ENCODE peak calls at places on chromosomes 13 and 19, in eight cellular contexts. One of them, this sample, is unnamed.
A peak's percentile ranks its signal among the peaks of the same experiment; 100 is the strongest.

GRCh38 chr19:45901432-45901903 is 945 bp downstream of the MYPOP start:
- DNase-seq in lower lobe of right lung: peak; percentile 80
- DNase-seq in left ventricle myocardium inferior: peak; percentile 53
- DNase-seq in esophagus squamous epithelium: no peak
- DNase-seq in foreskin fibroblast: peak; percentile 72
- DNase-seq in AG04449: no peak
- DNase-seq in GM06990: no peak
- DNase-seq in fibroblast of lung: peak; percentile 50
- DNase-seq in this sample: peak; percentile 53

GRCh38 chr13:84200971-84201370 is 318.7 kb upstream of the SLITRK1 start:
- DNase-seq in lower lobe of right lung: no peak
- DNase-seq in left ventricle myocardium inferior: no peak
- DNase-seq in esophagus squamous epithelium: no peak
- DNase-seq in foreskin fibroblast: no peak
- DNase-seq in AG04449: no peak
- DNase-seq in GM06990: no peak
- DNase-seq in fibroblast of lung: no peak
- DNase-seq in this sample: no peak

GRCh38 chr19:34365463-34366401 is 736 bp downstream of the GPI start:
- DNase-seq in lower lobe of right lung: peak; percentile 55
- DNase-seq in left ventricle myocardium inferior: peak; percentile 57
- DNase-seq in esophagus squamous epithelium: no peak
- DNase-seq in foreskin fibroblast: peak; percentile 66
- DNase-seq in AG04449: no peak
- DNase-seq in GM06990: peak; percentile 28
- DNase-seq in fibroblast of lung: peak; percentile 41
- DNase-seq in this sample: peak; percentile 48

GRCh38 chr19:16608290-16608704 is 19.7 kb downstream of the MED26 start:
- DNase-seq in lower lobe of right lung: no peak
- DNase-seq in left ventricle myocardium inferior: no peak
- DNase-seq in esophagus squamous epithelium: no peak
- DNase-seq in foreskin fibroblast: peak; percentile 91
- DNase-seq in AG04449: peak; percentile 57
- DNase-seq in GM06990: no peak
- DNase-seq in fibroblast of lung: peak; percentile 78
- DNase-seq in this sample: no peak

GRCh38 chr19:18205180-18205915 is 1.5 kb upstream of the RAB3A start:
- DNase-seq in lower lobe of right lung: peak; percentile 82
- DNase-seq in left ventricle myocardium inferior: peak; percentile 86
- DNase-seq in esophagus squamous epithelium: no peak
- DNase-seq in foreskin fibroblast: peak; percentile 84
- DNase-seq in AG04449: no peak
- DNase-seq in GM06990: peak; percentile 61
- DNase-seq in fibroblast of lung: peak; percentile 74
- DNase-seq in this sample: peak; percentile 69

GRCh38 chr19:16470911-16471811 is 609 bp downstream of the EPS15L1 start:
- DNase-seq in lower lobe of right lung: peak; percentile 53
- DNase-seq in left ventricle myocardium inferior: no peak
- DNase-seq in esophagus squamous epithelium: no peak
- DNase-seq in foreskin fibroblast: peak; percentile 69
- DNase-seq in AG04449: no peak
- DNase-seq in GM06990: peak; percentile 39
- DNase-seq in fibroblast of lung: peak; percentile 50
- DNase-seq in this sample: peak; percentile 28

GRCh38 chr19:18292810-18293641 is 11.6 kb upstream of the JUND start:
- DNase-seq in lower lobe of right lung: peak; percentile 89
- DNase-seq in left ventricle myocardium inferior: peak; percentile 91
- DNase-seq in esophagus squamous epithelium: no peak
- DNase-seq in foreskin fibroblast: peak; percentile 89
- DNase-seq in AG04449: no peak
- DNase-seq in GM06990: peak; percentile 76
- DNase-seq in fibroblast of lung: peak; percentile 84
- DNase-seq in this sample: peak; percentile 75

GRCh38 chr19:29884466-29884865 is 57.6 kb upstream of the URI1 start:
- DNase-seq in lower lobe of right lung: no peak
- DNase-seq in left ventricle myocardium inferior: no peak
- DNase-seq in esophagus squamous epithelium: no peak
- DNase-seq in foreskin fibroblast: no peak
- DNase-seq in AG04449: no peak
- DNase-seq in GM06990: no peak
- DNase-seq in fibroblast of lung: no peak
- DNase-seq in this sample: no peak

GRCh38 chr19:55255618-55256423 is 3.0 kb downstream of the PPP6R1 start:
- DNase-seq in lower lobe of right lung: no peak
- DNase-seq in left ventricle myocardium inferior: no peak
- DNase-seq in esophagus squamous epithelium: no peak
- DNase-seq in foreskin fibroblast: peak; percentile 48
- DNase-seq in AG04449: no peak
- DNase-seq in GM06990: peak; percentile 80
- DNase-seq in fibroblast of lung: peak; percentile 39
- DNase-seq in this sample: no peak

GRCh38 chr19:46493236-46494114 is 2.2 kb downstream of the PNMA8B start:
- DNase-seq in lower lobe of right lung: peak; percentile 55
- DNase-seq in left ventricle myocardium inferior: peak; percentile 54
- DNase-seq in esophagus squamous epithelium: no peak
- DNase-seq in foreskin fibroblast: no peak
- DNase-seq in AG04449: no peak
- DNase-seq in GM06990: no peak
- DNase-seq in fibroblast of lung: no peak
- DNase-seq in this sample: peak; percentile 25

GRCh38 chr13:62158520-62158919 is 742.9 kb upstream of the PCDH20 start:
- DNase-seq in lower lobe of right lung: no peak
- DNase-seq in left ventricle myocardium inferior: no peak
- DNase-seq in esophagus squamous epithelium: no peak
- DNase-seq in foreskin fibroblast: no peak
- DNase-seq in AG04449: no peak
- DNase-seq in GM06990: no peak
- DNase-seq in fibroblast of lung: no peak
- DNase-seq in this sample: no peak

GRCh38 chr19:3084943-3085342 is 9.2 kb upstream of the GNA11 start:
- DNase-seq in lower lobe of right lung: no peak
- DNase-seq in left ventricle myocardium inferior: no peak
- DNase-seq in esophagus squamous epithelium: no peak
- DNase-seq in foreskin fibroblast: no peak
- DNase-seq in AG04449: no peak
- DNase-seq in GM06990: no peak
- DNase-seq in fibroblast of lung: no peak
- DNase-seq in this sample: no peak

GRCh38 chr19:38284422-38284821 is 19.6 kb upstream of the C19orf33 start:
- DNase-seq in lower lobe of right lung: no peak
- DNase-seq in left ventricle myocardium inferior: no peak
- DNase-seq in esophagus squamous epithelium: no peak
- DNase-seq in foreskin fibroblast: no peak
- DNase-seq in AG04449: no peak
- DNase-seq in GM06990: no peak
- DNase-seq in fibroblast of lung: no peak
- DNase-seq in this sample: no peak

GRCh38 chr13:100633461-100633860 is 41.1 kb downstream of the TMTC4 start:
- DNase-seq in lower lobe of right lung: no peak
- DNase-seq in left ventricle myocardium inferior: no peak
- DNase-seq in esophagus squamous epithelium: no peak
- DNase-seq in foreskin fibroblast: peak; percentile 83
- DNase-seq in AG04449: peak; percentile 79
- DNase-seq in GM06990: no peak
- DNase-seq in fibroblast of lung: peak; percentile 99
- DNase-seq in this sample: no peak

DNA sequence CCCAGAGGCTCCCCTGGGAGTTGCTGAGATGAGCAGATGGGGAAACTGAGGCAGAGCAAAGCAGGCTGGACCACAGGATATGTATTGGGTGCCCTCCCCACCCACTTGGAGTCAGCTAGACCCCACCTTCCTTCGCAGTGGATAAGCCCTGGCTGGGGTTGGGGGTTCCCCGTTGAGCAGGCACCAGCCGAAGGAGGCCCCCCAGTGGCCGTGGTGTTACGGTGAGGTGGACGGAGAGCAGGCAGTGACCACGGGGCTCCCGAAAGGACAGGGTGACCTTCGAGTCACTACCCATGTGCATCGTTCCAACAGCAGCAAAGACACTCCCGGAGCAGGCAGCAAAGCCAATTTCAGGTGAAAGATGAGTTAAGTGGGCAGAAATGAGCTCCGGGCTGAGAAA is 62.4 kb upstream of the ADGRE5 start:
- DNase-seq in lower lobe of right lung: peak; percentile 50
- DNase-seq in left ventricle myocardium inferior: no peak
- DNase-seq in esophagus squamous epithelium: no peak
- DNase-seq in foreskin fibroblast: no peak
- DNase-seq in AG04449: no peak
- DNase-seq in GM06990: no peak
- DNase-seq in fibroblast of lung: no peak
- DNase-seq in this sample: no peak
- TF ChIP-seq CTCF in lower lobe of right lung: no peak
- TF ChIP-seq CTCF in left ventricle myocardium inferior: peak; percentile 23
- TF ChIP-seq CTCF in esophagus squamous epithelium: no peak
- TF ChIP-seq CTCF in foreskin fibroblast: peak; percentile 16
- TF ChIP-seq CTCF in AG04449: peak; percentile 15
- TF ChIP-seq CTCF in GM06990: peak; percentile 58
- TF ChIP-seq CTCF in fibroblast of lung: peak; percentile 11
- TF ChIP-seq CTCF in this sample: no peak

DNA sequence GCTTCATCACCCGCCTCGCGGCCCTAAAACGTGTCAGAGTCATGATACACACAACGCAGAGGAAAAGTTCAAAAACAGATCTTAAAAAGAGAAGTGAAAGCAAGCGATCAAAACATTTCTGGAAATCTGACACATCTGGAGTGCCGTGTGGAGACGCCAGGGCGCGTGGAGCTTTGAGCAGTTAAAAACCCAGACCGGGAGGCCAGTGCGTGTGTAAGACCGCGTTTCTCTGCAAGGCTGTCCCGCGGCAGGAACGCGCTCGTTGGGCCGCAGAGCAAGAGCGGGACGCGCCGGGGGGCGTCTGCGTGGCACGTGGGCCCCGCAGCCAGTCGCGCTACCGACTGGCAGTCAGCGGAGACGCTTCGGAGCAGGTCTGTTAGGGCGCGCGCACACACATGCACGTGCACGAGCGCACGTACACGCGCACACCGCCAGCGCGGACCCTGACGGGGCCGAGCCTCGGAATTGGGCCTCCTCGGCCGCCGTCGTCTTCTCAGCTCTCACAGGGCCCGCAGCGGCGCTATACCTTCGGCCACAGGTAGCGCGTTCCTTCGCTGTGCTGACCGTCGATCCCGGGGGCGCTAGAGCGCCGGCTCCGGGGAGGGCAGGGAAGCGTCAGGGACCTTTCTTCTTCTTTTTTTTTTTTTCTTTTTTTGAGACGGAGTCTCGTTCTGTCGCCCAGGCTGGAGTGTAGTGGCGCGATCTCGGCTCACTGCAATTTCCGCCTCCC is 35.8 kb downstream of the RNF6 start:
- DNase-seq in lower lobe of right lung: peak; percentile 94
- DNase-seq in left ventricle myocardium inferior: peak; percentile 88
- DNase-seq in esophagus squamous epithelium: peak; percentile 59
- DNase-seq in foreskin fibroblast: peak; percentile 98
- DNase-seq in AG04449: peak; percentile 49
- DNase-seq in GM06990: peak; percentile 97
- DNase-seq in fibroblast of lung: peak; percentile 94
- DNase-seq in this sample: peak; percentile 77
- TF ChIP-seq CTCF in lower lobe of right lung: peak; percentile 42
- TF ChIP-seq CTCF in left ventricle myocardium inferior: peak; percentile 43
- TF ChIP-seq CTCF in esophagus squamous epithelium: peak; percentile 41
- TF ChIP-seq CTCF in foreskin fibroblast: peak; percentile 12
- TF ChIP-seq CTCF in AG04449: peak; percentile 49
- TF ChIP-seq CTCF in GM06990: peak; percentile 75
- TF ChIP-seq CTCF in fibroblast of lung: no peak
- TF ChIP-seq CTCF in this sample: peak; percentile 63

GRCh38 chr19:4238831-4239230 is 8.0 kb upstream of the YJU2 start:
- DNase-seq in lower lobe of right lung: no peak
- DNase-seq in left ventricle myocardium inferior: no peak
- DNase-seq in esophagus squamous epithelium: no peak
- DNase-seq in foreskin fibroblast: no peak
- DNase-seq in AG04449: no peak
- DNase-seq in GM06990: no peak
- DNase-seq in fibroblast of lung: no peak
- DNase-seq in this sample: no peak
- TF ChIP-seq CTCF in lower lobe of right lung: no peak
- TF ChIP-seq CTCF in left ventricle myocardium inferior: no peak
- TF ChIP-seq CTCF in esophagus squamous epithelium: no peak
- TF ChIP-seq CTCF in foreskin fibroblast: no peak
- TF ChIP-seq CTCF in AG04449: no peak
- TF ChIP-seq CTCF in GM06990: no peak
- TF ChIP-seq CTCF in fibroblast of lung: no peak
- TF ChIP-seq CTCF in this sample: no peak

GRCh38 chr19:1514295-1514661 is 1.5 kb upstream of the ADAMTSL5 start:
- DNase-seq in lower lobe of right lung: no peak
- DNase-seq in left ventricle myocardium inferior: no peak
- DNase-seq in esophagus squamous epithelium: no peak
- DNase-seq in foreskin fibroblast: no peak
- DNase-seq in AG04449: no peak
- DNase-seq in GM06990: no peak
- DNase-seq in fibroblast of lung: no peak
- DNase-seq in this sample: no peak

GRCh38 chr19:1514986-1515721 is 2.3 kb upstream of the ADAMTSL5 start:
- DNase-seq in lower lobe of right lung: no peak
- DNase-seq in left ventricle myocardium inferior: no peak
- DNase-seq in esophagus squamous epithelium: no peak
- DNase-seq in foreskin fibroblast: no peak
- DNase-seq in AG04449: no peak
- DNase-seq in GM06990: no peak
- DNase-seq in fibroblast of lung: no peak
- DNase-seq in this sample: no peak

GRCh38 chr19:1511989-1512338 is 855 bp downstream of the ADAMTSL5 start:
- DNase-seq in lower lobe of right lung: no peak
- DNase-seq in left ventricle myocardium inferior: no peak
- DNase-seq in esophagus squamous epithelium: no peak
- DNase-seq in foreskin fibroblast: no peak
- DNase-seq in AG04449: no peak
- DNase-seq in GM06990: no peak
- DNase-seq in fibroblast of lung: no peak
- DNase-seq in this sample: no peak

GRCh38 chr19:1512671-1513491 is at the start of gene ADAMTSL5:
- DNase-seq in lower lobe of right lung: no peak
- DNase-seq in left ventricle myocardium inferior: peak; percentile 69
- DNase-seq in esophagus squamous epithelium: no peak
- DNase-seq in foreskin fibroblast: peak; percentile 88
- DNase-seq in AG04449: no peak
- DNase-seq in GM06990: peak; percentile 73
- DNase-seq in fibroblast of lung: peak; percentile 41
- DNase-seq in this sample: no peak

DNA sequence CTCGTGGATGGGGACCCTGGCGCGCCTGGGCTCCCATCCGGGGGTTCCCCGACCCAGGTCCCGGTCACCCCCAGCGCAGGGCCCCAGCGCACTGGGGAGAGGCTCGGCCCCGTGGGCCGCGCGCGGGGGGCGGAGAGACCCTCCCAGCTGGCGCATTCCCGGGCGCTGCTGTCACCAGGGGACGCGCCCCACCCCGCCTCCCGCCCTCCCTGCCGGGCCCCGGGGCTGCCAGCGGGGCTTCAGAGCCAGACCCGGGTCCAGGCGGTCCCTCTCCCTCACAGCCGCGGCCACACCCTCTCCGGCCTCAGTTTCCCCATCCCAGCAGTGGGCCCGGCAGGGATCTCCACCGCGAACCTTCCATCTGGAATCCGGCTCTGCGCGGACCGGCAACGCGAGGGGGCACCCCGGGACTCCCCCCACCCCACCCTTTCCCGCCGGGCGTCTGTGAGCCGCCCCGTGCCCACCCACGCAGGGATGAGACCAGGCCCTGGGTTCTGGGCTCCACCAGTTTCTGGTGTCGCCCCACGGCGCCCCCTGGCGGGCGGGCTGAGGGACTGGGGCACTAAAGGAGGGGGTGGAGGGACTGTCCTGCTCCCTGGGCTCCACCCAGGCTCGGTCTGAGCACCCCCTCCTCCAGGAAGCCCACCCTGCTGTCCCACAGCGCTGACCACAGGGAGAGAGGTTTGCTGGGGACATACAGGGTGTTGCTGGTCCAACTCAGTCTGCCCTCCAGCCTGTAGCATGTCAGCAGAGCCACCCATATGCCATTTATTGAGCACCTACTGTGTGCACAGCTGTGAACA is 874 bp upstream of the ADAMTSL5 start:
- DNase-seq in lower lobe of right lung: peak; percentile 66
- DNase-seq in left ventricle myocardium inferior: peak; percentile 42
- DNase-seq in esophagus squamous epithelium: no peak
- DNase-seq in foreskin fibroblast: peak; percentile 83
- DNase-seq in AG04449: no peak
- DNase-seq in GM06990: peak; percentile 62
- DNase-seq in fibroblast of lung: peak; percentile 29
- DNase-seq in this sample: no peak
- TF ChIP-seq CTCF in lower lobe of right lung: peak; percentile 61
- TF ChIP-seq CTCF in left ventricle myocardium inferior: peak; percentile 70
- TF ChIP-seq CTCF in esophagus squamous epithelium: peak; percentile 73
- TF ChIP-seq CTCF in foreskin fibroblast: peak; percentile 79
- TF ChIP-seq CTCF in AG04449: peak; percentile 80
- TF ChIP-seq CTCF in GM06990: peak; percentile 92
- TF ChIP-seq CTCF in fibroblast of lung: peak; percentile 50
- TF ChIP-seq CTCF in this sample: peak; percentile 63

This sample was measured in mesothelial cell of epicardium.